ENCODE peak calls at places on chromosomes 13 and 19, in eight cellular contexts. Y is endodermal cell; K is endothelial cell; R is colonic mucosa; Z is stimulated activated CD4-positive, alpha-beta T cell treated with anti-CD3 and anti-CD28 coated beads, Interleukin-2, amount 100 ng/mL, for 48 hours; C is amniotic stem cell; O is thoracic aorta; J is GF-D8. H is an unnamed sample.
A peak's percentile ranks its signal among the peaks of the same experiment; 100 is the strongest.

GRCh38 chr13:112940236-112940635 is 28.8 kb upstream of the MCF2L start:
- DNase-seq in K (no peak), Z (no peak), O (no peak), J (no peak), R (no peak), Y (no peak), C (no peak), H (no peak)

GRCh38 chr13:22427041-22427440 is 753.7 kb upstream of the SGCG start:
- DNase-seq in R (no peak), C (no peak), Z (no peak), Y (no peak), J (no peak), O (no peak), K (no peak), H (no peak)

GRCh38 chr19:54107876-54108490 is 5.3 kb downstream of the NDUFA3 start:
- DNase-seq in K (no peak), R (no peak), O (no peak), Z (no peak), J (no peak), C (no peak), Y (no peak), H (no peak)

GRCh38 chr19:16429066-16429758 is 42.6 kb downstream of the EPS15L1 start:
- DNase-seq in Y (no peak), K (no peak), O (no peak), R (no peak), Z (no peak), J (no peak), C (no peak), H (no peak)

GRCh38 chr19:3700242-3701032 is at the start of gene PIP5K1C:
- DNase-seq in C (peak; percentile 69), K (peak; percentile 99), J (peak; percentile 21), O (peak; percentile 41), R (peak; percentile 94), Z (peak; percentile 96), Y (peak; percentile 96), H (peak; percentile 77)

GRCh38 chr13:98848736-98849135 is 96.3 kb upstream of the SLC15A1 start:
- DNase-seq in Z (no peak), Y (no peak), K (no peak), R (no peak), J (no peak), O (no peak), C (no peak), H (no peak)

GRCh38 chr19:927707-928401 is 2.0 kb downstream of the ARID3A start:
- DNase-seq in J (no peak), C (no peak), K (no peak), Z (no peak), R (no peak), Y (peak; percentile 72), O (no peak), H (no peak)

GRCh38 chr13:36069881-36070366 is 61.3 kb downstream of the DCLK1 start:
- DNase-seq in J (no peak), O (no peak), Y (no peak), R (no peak), K (no peak), Z (no peak), C (no peak), H (no peak)

GRCh38 chr19:52200044-52200443 is 10.2 kb downstream of the PPP2R1A start:
- DNase-seq in K (no peak), Y (no peak), O (peak; percentile 68), J (no peak), Z (no peak), C (peak; percentile 36), R (no peak), H (no peak)

GRCh38 chr19:47258895-47259555 is 2.7 kb downstream of the CCDC9 start:
- DNase-seq in K (no peak), J (no peak), C (no peak), Z (no peak), Y (no peak), O (no peak), R (no peak), H (no peak)

GRCh38 chr13:39840201-39840600 is 184.7 kb downstream of the COG6 start:
- DNase-seq in J (no peak), Y (no peak), C (no peak), R (no peak), Z (no peak), O (no peak), K (no peak), H (no peak)

GRCh38 chr13:26653310-26653709 is 95.8 kb downstream of the WASF3 start:
- DNase-seq in Y (no peak), K (no peak), C (no peak), J (no peak), O (no peak), Z (no peak), R (no peak), H (no peak)

GRCh38 chr19:19420570-19421301 is 15.3 kb downstream of the GATAD2A start:
- DNase-seq in J (peak; percentile 8), C (no peak), R (no peak), O (no peak), Z (peak; percentile 11), Y (no peak), K (no peak), H (no peak)

H was measured in Kasumi-1.